ENCODE peak calls at places on chromosomes 1 and 21, in five cellular contexts. One of them, this sample, is unnamed.

GRCh38 chr1:7517611-7518330 is 253.3 kb upstream of the VAMP3 start:
- DNase-seq in stimulated activated CD8-positive, alpha-beta memory T cell treated with anti-CD3 and anti-CD28 coated beads, Interleukin-4, amount 100 ng/mL, for 24 hours: no peak
- DNase-seq in astrocyte of the spinal cord: no peak
- DNase-seq in stimulated activated CD4-positive, alpha-beta T cell treated with anti-CD3 and anti-CD28 coated beads, TNF-alpha, amount 100 ng/mL, for 24 hours: no peak
- DNase-seq in activated effector memory CD4-positive, alpha-beta T cell treated with anti-CD3 and anti-CD28 coated beads, Interleukin-2, amount 50 U/mL, for 16 hours: no peak
- DNase-seq in this sample: no peak

GRCh38 chr21:36129219-36129618 is 5.7 kb upstream of the CBR3 start:
- DNase-seq in stimulated activated CD8-positive, alpha-beta memory T cell treated with anti-CD3 and anti-CD28 coated beads, Interleukin-4, amount 100 ng/mL, for 24 hours: no peak
- DNase-seq in astrocyte of the spinal cord: no peak
- DNase-seq in stimulated activated CD4-positive, alpha-beta T cell treated with anti-CD3 and anti-CD28 coated beads, TNF-alpha, amount 100 ng/mL, for 24 hours: no peak
- DNase-seq in activated effector memory CD4-positive, alpha-beta T cell treated with anti-CD3 and anti-CD28 coated beads, Interleukin-2, amount 50 U/mL, for 16 hours: peak
- DNase-seq in this sample: no peak

GRCh38 chr1:197440730-197441129 is 172.7 kb downstream of the CRB1 start:
- DNase-seq in stimulated activated CD8-positive, alpha-beta memory T cell treated with anti-CD3 and anti-CD28 coated beads, Interleukin-4, amount 100 ng/mL, for 24 hours: no peak
- DNase-seq in astrocyte of the spinal cord: no peak
- DNase-seq in stimulated activated CD4-positive, alpha-beta T cell treated with anti-CD3 and anti-CD28 coated beads, TNF-alpha, amount 100 ng/mL, for 24 hours: no peak
- DNase-seq in activated effector memory CD4-positive, alpha-beta T cell treated with anti-CD3 and anti-CD28 coated beads, Interleukin-2, amount 50 U/mL, for 16 hours: no peak
- DNase-seq in this sample: no peak

GRCh38 chr1:9892563-9893528 is 17.2 kb downstream of the CTNNBIP1 start:
- DNase-seq in stimulated activated CD8-positive, alpha-beta memory T cell treated with anti-CD3 and anti-CD28 coated beads, Interleukin-4, amount 100 ng/mL, for 24 hours: no peak
- DNase-seq in astrocyte of the spinal cord: peak
- DNase-seq in stimulated activated CD4-positive, alpha-beta T cell treated with anti-CD3 and anti-CD28 coated beads, TNF-alpha, amount 100 ng/mL, for 24 hours: no peak
- DNase-seq in activated effector memory CD4-positive, alpha-beta T cell treated with anti-CD3 and anti-CD28 coated beads, Interleukin-2, amount 50 U/mL, for 16 hours: no peak
- DNase-seq in this sample: no peak

GRCh38 chr1:181135815-181136737 is 47.6 kb downstream of the IER5 start:
- DNase-seq in stimulated activated CD8-positive, alpha-beta memory T cell treated with anti-CD3 and anti-CD28 coated beads, Interleukin-4, amount 100 ng/mL, for 24 hours: no peak
- DNase-seq in astrocyte of the spinal cord: peak
- DNase-seq in stimulated activated CD4-positive, alpha-beta T cell treated with anti-CD3 and anti-CD28 coated beads, TNF-alpha, amount 100 ng/mL, for 24 hours: no peak
- DNase-seq in activated effector memory CD4-positive, alpha-beta T cell treated with anti-CD3 and anti-CD28 coated beads, Interleukin-2, amount 50 U/mL, for 16 hours: no peak
- DNase-seq in this sample: no peak

GRCh38 chr1:186214816-186215215 is 160.2 kb downstream of the TPR start:
- DNase-seq in stimulated activated CD8-positive, alpha-beta memory T cell treated with anti-CD3 and anti-CD28 coated beads, Interleukin-4, amount 100 ng/mL, for 24 hours: no peak
- DNase-seq in astrocyte of the spinal cord: no peak
- DNase-seq in stimulated activated CD4-positive, alpha-beta T cell treated with anti-CD3 and anti-CD28 coated beads, TNF-alpha, amount 100 ng/mL, for 24 hours: no peak
- DNase-seq in activated effector memory CD4-positive, alpha-beta T cell treated with anti-CD3 and anti-CD28 coated beads, Interleukin-2, amount 50 U/mL, for 16 hours: no peak
- DNase-seq in this sample: no peak

GRCh38 chr1:7032992-7033391 is 247.7 kb downstream of the CAMTA1 start:
- DNase-seq in stimulated activated CD8-positive, alpha-beta memory T cell treated with anti-CD3 and anti-CD28 coated beads, Interleukin-4, amount 100 ng/mL, for 24 hours: no peak
- DNase-seq in astrocyte of the spinal cord: no peak
- DNase-seq in stimulated activated CD4-positive, alpha-beta T cell treated with anti-CD3 and anti-CD28 coated beads, TNF-alpha, amount 100 ng/mL, for 24 hours: no peak
- DNase-seq in activated effector memory CD4-positive, alpha-beta T cell treated with anti-CD3 and anti-CD28 coated beads, Interleukin-2, amount 50 U/mL, for 16 hours: no peak
- DNase-seq in this sample: no peak

GRCh38 chr1:243693764-243694163 is 156.3 kb downstream of the AKT3 start:
- DNase-seq in stimulated activated CD8-positive, alpha-beta memory T cell treated with anti-CD3 and anti-CD28 coated beads, Interleukin-4, amount 100 ng/mL, for 24 hours: no peak
- DNase-seq in astrocyte of the spinal cord: no peak
- DNase-seq in stimulated activated CD4-positive, alpha-beta T cell treated with anti-CD3 and anti-CD28 coated beads, TNF-alpha, amount 100 ng/mL, for 24 hours: no peak
- DNase-seq in activated effector memory CD4-positive, alpha-beta T cell treated with anti-CD3 and anti-CD28 coated beads, Interleukin-2, amount 50 U/mL, for 16 hours: no peak
- DNase-seq in this sample: no peak

GRCh38 chr1:184504695-184505338 is 118.0 kb downstream of the C1orf21 start:
- DNase-seq in stimulated activated CD8-positive, alpha-beta memory T cell treated with anti-CD3 and anti-CD28 coated beads, Interleukin-4, amount 100 ng/mL, for 24 hours: no peak
- DNase-seq in astrocyte of the spinal cord: no peak
- DNase-seq in stimulated activated CD4-positive, alpha-beta T cell treated with anti-CD3 and anti-CD28 coated beads, TNF-alpha, amount 100 ng/mL, for 24 hours: no peak
- DNase-seq in activated effector memory CD4-positive, alpha-beta T cell treated with anti-CD3 and anti-CD28 coated beads, Interleukin-2, amount 50 U/mL, for 16 hours: no peak
- DNase-seq in this sample: no peak

GRCh38 chr1:28915036-28915895 is 897 bp downstream of the EPB41 start:
- DNase-seq in stimulated activated CD8-positive, alpha-beta memory T cell treated with anti-CD3 and anti-CD28 coated beads, Interleukin-4, amount 100 ng/mL, for 24 hours: peak
- DNase-seq in astrocyte of the spinal cord: peak
- DNase-seq in stimulated activated CD4-positive, alpha-beta T cell treated with anti-CD3 and anti-CD28 coated beads, TNF-alpha, amount 100 ng/mL, for 24 hours: peak
- DNase-seq in activated effector memory CD4-positive, alpha-beta T cell treated with anti-CD3 and anti-CD28 coated beads, Interleukin-2, amount 50 U/mL, for 16 hours: peak
- DNase-seq in this sample: no peak

GRCh38 chr21:44549525-44550211 is 1.6 kb downstream of the KRTAP10-2 start:
- DNase-seq in stimulated activated CD8-positive, alpha-beta memory T cell treated with anti-CD3 and anti-CD28 coated beads, Interleukin-4, amount 100 ng/mL, for 24 hours: no peak
- DNase-seq in astrocyte of the spinal cord: no peak
- DNase-seq in stimulated activated CD4-positive, alpha-beta T cell treated with anti-CD3 and anti-CD28 coated beads, TNF-alpha, amount 100 ng/mL, for 24 hours: no peak
- DNase-seq in activated effector memory CD4-positive, alpha-beta T cell treated with anti-CD3 and anti-CD28 coated beads, Interleukin-2, amount 50 U/mL, for 16 hours: no peak
- DNase-seq in this sample: no peak

GRCh38 chr1:236455242-236455641 is 61.2 kb downstream of the EDARADD start:
- DNase-seq in stimulated activated CD8-positive, alpha-beta memory T cell treated with anti-CD3 and anti-CD28 coated beads, Interleukin-4, amount 100 ng/mL, for 24 hours: no peak
- DNase-seq in astrocyte of the spinal cord: no peak
- DNase-seq in stimulated activated CD4-positive, alpha-beta T cell treated with anti-CD3 and anti-CD28 coated beads, TNF-alpha, amount 100 ng/mL, for 24 hours: no peak
- DNase-seq in activated effector memory CD4-positive, alpha-beta T cell treated with anti-CD3 and anti-CD28 coated beads, Interleukin-2, amount 50 U/mL, for 16 hours: no peak
- DNase-seq in this sample: no peak

GRCh38 chr1:21200767-21201166 is 24.1 kb upstream of the EIF4G3 start:
- DNase-seq in stimulated activated CD8-positive, alpha-beta memory T cell treated with anti-CD3 and anti-CD28 coated beads, Interleukin-4, amount 100 ng/mL, for 24 hours: no peak
- DNase-seq in astrocyte of the spinal cord: peak
- DNase-seq in stimulated activated CD4-positive, alpha-beta T cell treated with anti-CD3 and anti-CD28 coated beads, TNF-alpha, amount 100 ng/mL, for 24 hours: no peak
- DNase-seq in activated effector memory CD4-positive, alpha-beta T cell treated with anti-CD3 and anti-CD28 coated beads, Interleukin-2, amount 50 U/mL, for 16 hours: no peak
- DNase-seq in this sample: no peak

GRCh38 chr1:179083533-179083932 is 1.7 kb downstream of the TOR3A start:
- DNase-seq in stimulated activated CD8-positive, alpha-beta memory T cell treated with anti-CD3 and anti-CD28 coated beads, Interleukin-4, amount 100 ng/mL, for 24 hours: no peak
- DNase-seq in astrocyte of the spinal cord: no peak
- DNase-seq in stimulated activated CD4-positive, alpha-beta T cell treated with anti-CD3 and anti-CD28 coated beads, TNF-alpha, amount 100 ng/mL, for 24 hours: no peak
- DNase-seq in activated effector memory CD4-positive, alpha-beta T cell treated with anti-CD3 and anti-CD28 coated beads, Interleukin-2, amount 50 U/mL, for 16 hours: no peak
- DNase-seq in this sample: no peak

This sample was measured in cardiac septum.